ENCODE peak calls at places on chromosome 3, in ten cellular contexts. K is stimulated activated CD8-positive, alpha-beta memory T cell treated with anti-CD3 and anti-CD28 coated beads, Interleukin-4, amount 100 ng/mL, for 48 hours; C is Peyer's patch; W is IMR-90; E is retinal pigment epithelial cell; F is endothelial cell; A is AG08396; M is colonic mucosa; V is GM13977; Q is cortex of kidney. X is an unnamed sample.

GRCh38 chr3:59717679-59718205 is 667.9 kb upstream of the CFAP20DC start:
- DNase-seq in F (no peak), A (no peak), C (no peak), Q (no peak), W (no peak), V (no peak), K (no peak), E (no peak), M (no peak), X (no peak)

GRCh38 chr3:11543141-11543947 is 100.4 kb downstream of the VGLL4 start:
- DNase-seq in W (no peak), V (no peak), C (no peak), M (no peak), Q (no peak), K (no peak), E (no peak), F (no peak), A (no peak), X (peak)

GRCh38 chr3:196016485-196016884 is 65.4 kb downstream of the TFRC start:
- DNase-seq in E (peak), V (no peak), Q (no peak), C (no peak), W (peak), K (no peak), M (no peak), F (no peak), A (peak), X (no peak)

GRCh38 chr3:119891944-119892721 is 110.2 kb downstream of the NR1I2 start:
- DNase-seq in V (peak), A (peak), M (peak), C (no peak), F (peak), E (peak), Q (no peak), K (peak), W (peak), X (no peak)

GRCh38 chr3:47781326-47781684 is 388 bp downstream of the SMARCC1 start:
- DNase-seq in F (peak), E (no peak), A (peak), M (peak), V (peak), W (no peak), Q (no peak), K (peak), C (peak), X (peak)

GRCh38 chr3:155411500-155412223 is 118.2 kb upstream of the STRIT1 start:
- DNase-seq in K (no peak), F (no peak), C (no peak), W (no peak), M (no peak), A (no peak), Q (no peak), E (no peak), V (no peak), X (no peak)

GRCh38 chr3:9448643-9449042 is 51.2 kb downstream of the SETD5 start:
- DNase-seq in F (no peak), E (no peak), K (no peak), M (no peak), V (no peak), W (peak), C (no peak), A (peak), Q (no peak), X (no peak)

GRCh38 chr3:52444860-52445793 is at the start of gene SEMA3G:
- DNase-seq in W (peak), C (peak), V (peak), F (peak), M (peak), E (no peak), Q (no peak), K (peak), A (peak), X (peak)

GRCh38 chr3:50345008-50345407 is 524 bp downstream of the ZMYND10 start:
- DNase-seq in K (no peak), C (no peak), E (no peak), M (no peak), F (no peak), W (no peak), Q (no peak), V (no peak), A (no peak), X (no peak)

GRCh38 chr3:145864336-145864735 is 296.6 kb downstream of the PLOD2 start:
- DNase-seq in M (no peak), A (no peak), Q (no peak), W (no peak), E (no peak), K (no peak), V (no peak), F (no peak), C (no peak), X (no peak)

GRCh38 chr3:128867200-128868125 is 12.0 kb upstream of the ACAD9 start:
- DNase-seq in E (no peak), A (no peak), W (no peak), C (no peak), M (no peak), F (no peak), Q (no peak), V (no peak), K (no peak), X (peak)

GRCh38 chr3:140180603-140181002 is 245.6 kb downstream of the CLSTN2 start:
- DNase-seq in M (no peak), F (no peak), E (no peak), K (no peak), Q (no peak), V (no peak), W (no peak), C (no peak), A (no peak), X (no peak)

X was measured in Right ventricle myocardium inferior.